ENCODE peak calls at places on chromosomes 3 and 15, in eight cellular contexts. A, J, Y, D, O, B, U and X are unnamed samples.

GRCh38 chr15:40338041-40338657 is 2.6 kb downstream of the CCDC9B start:
- DNase-seq in A (peak), J (peak), Y (peak), D (peak), O (peak), B (peak), U (no peak), X (peak)

GRCh38 chr3:194675081-194675640 is 3.2 kb upstream of the LSG1 start:
- DNase-seq in A (no peak), J (no peak), Y (no peak), D (no peak), O (no peak), B (no peak), U (no peak), X (no peak)

GRCh38 chr3:123480428-123480827 is 31.5 kb upstream of the ADCY5 start:
- DNase-seq in A (no peak), J (no peak), Y (no peak), D (no peak), O (no peak), B (peak), U (no peak), X (peak)

GRCh38 chr3:71395927-71396695 is 187.4 kb downstream of the FOXP1 start:
- DNase-seq in A (no peak), J (no peak), Y (no peak), D (no peak), O (no peak), B (no peak), U (no peak), X (no peak)

GRCh38 chr3:194323785-194324735 is 27.1 kb downstream of the CPN2 start:
- DNase-seq in A (peak), J (peak), Y (peak), D (no peak), O (peak), B (peak), U (no peak), X (peak)

GRCh38 chr3:151501905-151502615 is 41.2 kb upstream of the IGSF10 start:
- DNase-seq in A (no peak), J (no peak), Y (no peak), D (no peak), O (no peak), B (no peak), U (no peak), X (no peak)

GRCh38 chr3:45499529-45499928 is 95.0 kb upstream of the LIMD1 start:
- DNase-seq in A (no peak), J (peak), Y (no peak), D (no peak), O (no peak), B (no peak), U (no peak), X (peak)

GRCh38 chr15:25682349-25682748 is 180.8 kb downstream of the ATP10A start:
- DNase-seq in A (no peak), J (no peak), Y (peak), D (no peak), O (no peak), B (no peak), U (no peak), X (no peak)

GRCh38 chr15:73237910-73238309 is 130.8 kb downstream of the HCN4 start:
- DNase-seq in A (no peak), J (no peak), Y (no peak), D (no peak), O (no peak), B (no peak), U (no peak), X (no peak)

GRCh38 chr3:183306798-183307671 is 54.0 kb downstream of the B3GNT5 start:
- DNase-seq in A (peak), J (peak), Y (peak), D (no peak), O (peak), B (peak), U (no peak), X (peak)

GRCh38 chr15:72086010-72086697 is 31.8 kb downstream of the MYO9A start:
- DNase-seq in A (no peak), J (no peak), Y (peak), D (no peak), O (peak), B (no peak), U (no peak), X (no peak)

GRCh38 chr3:123375014-123375940 is 73.6 kb downstream of the ADCY5 start:
- DNase-seq in A (no peak), J (no peak), Y (no peak), D (peak), O (no peak), B (no peak), U (no peak), X (no peak)

GRCh38 chr15:96893159-96893906 is 562.8 kb downstream of the NR2F2 start:
- DNase-seq in A (no peak), J (no peak), Y (no peak), D (peak), O (no peak), B (no peak), U (no peak), X (no peak)
- TF ChIP-seq CTCF in A (no peak), J (peak), Y (peak), D (peak), O (no peak), B (peak), U (peak), X (peak)

GRCh38 chr3:147120029-147120428 is 286.3 kb downstream of the ZIC4 start:
- DNase-seq in A (no peak), J (no peak), Y (no peak), D (no peak), O (no peak), B (no peak), U (no peak), X (no peak)
- TF ChIP-seq CTCF in A (no peak), J (peak), Y (peak), D (no peak), O (no peak), B (peak), U (peak), X (no peak)

GRCh38 chr3:170869645-170870593 is at the start of gene RPL22L1:
- DNase-seq in A (peak), J (peak), Y (peak), D (peak), O (peak), B (peak), U (peak), X (peak)
- TF ChIP-seq CTCF in A (no peak), J (no peak), Y (no peak), D (no peak), O (no peak), B (peak), U (peak), X (no peak)

GRCh38 chr3:148727242-148727641 is 29.5 kb downstream of the AGTR1 start:
- DNase-seq in A (no peak), J (peak), Y (no peak), D (peak), O (no peak), B (peak), U (peak), X (peak)
- TF ChIP-seq CTCF in A (no peak), J (peak), Y (peak), D (peak), O (no peak), B (peak), U (peak), X (peak)

GRCh38 chr3:154730221-154730620 is 300.2 kb upstream of the GPR149 start:
- DNase-seq in A (no peak), J (no peak), Y (no peak), D (no peak), O (no peak), B (no peak), U (no peak), X (no peak)
- TF ChIP-seq CTCF in A (no peak), J (peak), Y (no peak), D (no peak), O (no peak), B (no peak), U (no peak), X (no peak)

DNA sequence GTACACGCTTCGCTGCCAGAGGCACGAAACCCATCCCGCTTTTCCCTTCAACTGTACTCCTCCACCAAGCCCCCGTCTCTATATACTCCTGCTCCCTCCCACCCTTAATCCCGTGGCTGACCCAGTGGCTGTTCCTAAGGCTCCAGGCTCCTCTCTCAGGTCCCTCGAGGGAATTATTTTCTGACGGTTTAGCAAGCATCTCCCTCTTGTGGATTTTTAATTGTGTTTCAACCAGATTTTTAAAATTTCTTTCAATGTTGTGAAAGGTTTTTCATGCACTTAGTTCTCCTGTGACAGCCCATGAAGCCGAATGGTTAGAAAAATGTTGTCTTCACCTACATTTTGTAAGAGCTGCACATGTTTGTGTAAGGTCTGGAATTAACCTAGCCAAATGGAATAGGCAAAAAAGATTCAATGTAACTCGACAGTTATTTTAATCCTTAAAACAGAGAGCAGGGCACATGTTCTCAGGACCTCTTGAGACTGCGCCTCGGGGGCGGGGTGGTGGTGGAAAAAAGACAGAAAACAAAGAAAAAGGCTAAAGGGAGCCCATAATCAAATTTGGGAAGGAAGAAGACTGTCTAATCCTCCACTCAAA is 569 bp upstream of the CSNK1G1 start:
- DNase-seq in A (no peak), J (no peak), Y (no peak), D (no peak), O (no peak), B (peak), U (no peak), X (no peak)
- TF ChIP-seq CTCF in A (peak), J (peak), Y (peak), D (no peak), O (no peak), B (peak), U (peak), X (peak)